ENCODE peak calls at places on chromosomes 7 and 10, in nine cellular contexts. J is HCT116, T is tibial nerve, Z is stomach, W is lower lobe of right lung, F is cardiac muscle cell, K is hepatocyte, E is heart left ventricle, H is tibial artery. M is an unnamed sample.

GRCh38 chr7:20596653-20597052 is 18.8 kb upstream of the ABCB5 start:
- DNase-seq in T (no peak), F (no peak), K (no peak), E (no peak), H (no peak), Z (no peak), J (no peak), W (no peak), M (peak; percentile 85)

GRCh38 chr10:96984512-96985225 is 152.6 kb downstream of the LCOR start:
- DNase-seq in H (no peak), J (no peak), E (no peak), F (no peak), T (no peak), K (no peak), W (no peak), Z (no peak), M (peak; percentile 50)

GRCh38 chr10:132571565-132572544 is 34.3 kb downstream of the INPP5A start:
- DNase-seq in E (peak; percentile 61), T (no peak), Z (peak; percentile 66), J (peak; percentile 65), K (peak; percentile 89), F (peak; percentile 25), W (no peak), H (peak; percentile 84), M (peak; percentile 87)

GRCh38 chr7:87948371-87948770 is 14.3 kb downstream of the ADAM22 start:
- DNase-seq in F (no peak), E (no peak), K (no peak), J (no peak), W (no peak), Z (no peak), H (no peak), T (no peak), M (no peak)

GRCh38 chr7:47535704-47536628 is 45.9 kb downstream of the TNS3 start:
- DNase-seq in W (no peak), Z (no peak), E (no peak), T (no peak), K (no peak), H (no peak), J (no peak), F (no peak), M (peak; percentile 26)

GRCh38 chr7:150956395-150957118 is 21.6 kb downstream of the KCNH2 start:
- DNase-seq in H (no peak), K (no peak), W (no peak), J (no peak), E (no peak), T (no peak), F (no peak), Z (no peak), M (no peak)

GRCh38 chr7:55299273-55299967 is 65.7 kb upstream of the LANCL2 start:
- DNase-seq in F (no peak), H (no peak), Z (no peak), W (no peak), J (no peak), T (no peak), E (no peak), K (no peak), M (no peak)

GRCh38 chr10:91711885-91712284 is 79.0 kb upstream of the PPP1R3C start:
- DNase-seq in K (no peak), J (no peak), F (no peak), Z (no peak), W (no peak), T (no peak), E (no peak), H (no peak), M (no peak)

GRCh38 chr10:96904648-96905047 is 72.5 kb downstream of the LCOR start:
- DNase-seq in J (no peak), H (no peak), E (no peak), F (no peak), Z (no peak), W (no peak), T (no peak), K (no peak), M (no peak)

GRCh38 chr7:102119213-102119651 is 167.4 kb upstream of the SH2B2 start:
- DNase-seq in W (no peak), T (no peak), H (no peak), J (no peak), Z (no peak), F (no peak), K (no peak), E (no peak), M (no peak)

GRCh38 chr10:133391761-133392518 is 2.0 kb upstream of the MTG1 start:
- DNase-seq in Z (peak; percentile 19), T (no peak), F (no peak), K (no peak), E (no peak), J (no peak), H (peak; percentile 57), W (peak; percentile 30), M (no peak)

GRCh38 chr10:24209946-24210491 is 1.1 kb downstream of the KIAA1217 start:
- DNase-seq in Z (no peak), J (no peak), W (no peak), F (no peak), H (no peak), T (no peak), E (peak; percentile 17), K (peak; percentile 64), M (peak; percentile 71)

GRCh38 chr10:70678757-70679489 is 6.6 kb downstream of the ADAMTS14 start:
- DNase-seq in T (no peak), F (no peak), Z (no peak), H (no peak), W (no peak), J (no peak), K (no peak), E (no peak), M (no peak)

GRCh38 chr7:91347288-91347687 is 83.1 kb downstream of the FZD1 start:
- DNase-seq in T (no peak), K (no peak), F (no peak), Z (no peak), E (peak; percentile 25), W (no peak), H (no peak), J (no peak), M (peak; percentile 72)

GRCh38 chr7:25636168-25636567 is 407.9 kb upstream of the NPVF start:
- DNase-seq in H (no peak), T (no peak), W (no peak), F (no peak), K (no peak), J (no peak), E (no peak), Z (no peak), M (no peak)

GRCh38 chr10:117805191-117805590 is 241.6 kb downstream of the RAB11FIP2 start:
- DNase-seq in Z (no peak), F (no peak), W (no peak), J (no peak), H (peak; percentile 6), T (no peak), E (no peak), K (no peak), M (no peak)

GRCh38 chr10:117253908-117254307 is 13.0 kb downstream of the SLC18A2 start:
- DNase-seq in Z (peak; percentile 22), F (no peak), K (no peak), H (no peak), T (no peak), W (no peak), E (no peak), J (no peak), M (no peak)

GRCh38 chr10:69449841-69450240 is 1.4 kb upstream of the TSPAN15 start:
- DNase-seq in E (peak; percentile 69), H (no peak), K (peak; percentile 78), Z (peak; percentile 69), W (peak; percentile 61), F (peak; percentile 90), J (peak; percentile 77), T (peak; percentile 48), M (peak; percentile 23)

GRCh38 chr7:110962374-110962773 is 128.6 kb upstream of the LRRN3 start:
- DNase-seq in J (no peak), W (no peak), F (no peak), K (no peak), T (no peak), H (no peak), E (no peak), Z (no peak), M (no peak)

GRCh38 chr7:110960811-110961210 is 130.1 kb upstream of the LRRN3 start:
- DNase-seq in T (no peak), F (no peak), W (no peak), E (no peak), Z (no peak), J (no peak), H (no peak), K (no peak), M (peak; percentile 15)

GRCh38 chr7:110964770-110965169 is 126.2 kb upstream of the LRRN3 start:
- DNase-seq in K (no peak), H (no peak), W (no peak), F (no peak), T (no peak), Z (no peak), E (no peak), J (no peak), M (no peak)

GRCh38 chr7:110962826-110963225 is 128.1 kb upstream of the LRRN3 start:
- DNase-seq in F (no peak), K (no peak), H (no peak), W (no peak), T (no peak), Z (no peak), J (no peak), E (no peak), M (no peak)
- TF ChIP-seq CTCF in F (no peak), K (no peak), H (no peak), W (no peak), T (no peak), Z (no peak), J (no peak), E (no peak), M (no peak)

GRCh38 chr10:79221110-79222051 is 125.9 kb upstream of the PPIF start:
- DNase-seq in H (peak; percentile 76), E (peak; percentile 84), T (peak; percentile 38), K (peak; percentile 82), F (peak; percentile 77), W (peak; percentile 52), Z (peak; percentile 49), J (no peak), M (peak; percentile 76)
- H3K4me3 ChIP-seq in H (no peak overlapping the region), E (no peak overlapping the region), T (no peak overlapping the region), K (no peak overlapping the region), F (no peak overlapping the region), W (no peak overlapping the region), Z (no peak overlapping the region), J (no peak overlapping the region), M (no peak overlapping the region)

GRCh38 chr7:35599061-35599460 is 95.9 kb downstream of the HERPUD2 start:
- DNase-seq in K (no peak), F (no peak), J (no peak), Z (no peak), T (no peak), H (no peak), W (no peak), E (no peak), M (no peak)
- TF ChIP-seq CTCF in K (no peak), F (no peak), J (no peak), Z (no peak), T (no peak), H (no peak), W (no peak), E (no peak), M (no peak)

DNA sequence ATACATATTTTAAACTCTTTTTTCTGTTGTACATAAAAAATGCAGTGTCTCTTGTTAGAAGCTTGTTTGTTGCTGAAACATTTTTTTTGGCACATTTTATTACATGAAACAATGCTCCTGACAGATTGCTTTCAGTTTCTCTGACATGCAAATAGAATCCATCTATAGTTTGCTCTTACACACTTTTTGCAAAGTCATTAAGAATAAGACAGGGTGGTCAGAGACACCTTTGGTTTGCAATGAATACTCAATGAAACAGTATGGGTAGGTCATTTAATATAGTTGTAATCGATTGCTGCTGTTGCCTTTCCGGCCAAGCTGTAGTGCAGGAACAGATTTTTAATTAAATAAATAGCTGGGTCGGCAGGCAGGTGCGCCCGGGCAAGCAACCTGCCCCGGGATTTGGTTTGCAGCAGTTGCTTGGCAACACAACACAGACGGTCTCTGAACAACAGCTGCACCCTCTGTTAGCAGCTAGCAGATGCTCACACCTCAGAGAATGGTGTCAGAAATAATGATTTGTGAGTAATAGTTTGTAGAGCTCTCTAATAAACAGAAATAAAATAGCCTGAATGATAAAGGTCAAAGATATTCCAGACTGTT is 115.7 kb upstream of the CACNA2D1 start:
- DNase-seq in H (no peak), Z (peak; percentile 47), K (peak; percentile 18), E (no peak), T (no peak), W (no peak), F (peak; percentile 5), J (no peak), M (no peak)
- H3K4me3 ChIP-seq in H (no peak overlapping the region), Z (peak overlapping the region; percentile 25), K (no peak overlapping the region), E (no peak overlapping the region), T (no peak overlapping the region), W (no peak overlapping the region), F (no peak overlapping the region), J (no peak overlapping the region), M (no peak overlapping the region)